ENCODE peak calls at places on chromosomes 12 and 14, in six cellular contexts. One of them, this sample, is unnamed.
A peak's percentile ranks its signal among the peaks of the same experiment; 100 is the strongest.

GRCh38 chr14:28902930-28903329 is 136.3 kb downstream of the FOXG1 start:
- DNase-seq in stomach: no peak
- DNase-seq in cardiac fibroblast: no peak
- DNase-seq in CD8-positive, alpha-beta T cell: no peak
- DNase-seq in Caco-2: no peak
- DNase-seq in AG10803: no peak
- DNase-seq in this sample: no peak

GRCh38 chr14:23057757-23058653 is 685 bp upstream of the CDH24 start:
- DNase-seq in cardiac fibroblast: peak; percentile 86
- DNase-seq in AG10803: peak; percentile 70
- DNase-seq in CD8-positive, alpha-beta T cell: peak; percentile 79
- DNase-seq in Caco-2: peak; percentile 91
- DNase-seq in stomach: peak; percentile 88
- DNase-seq in this sample: peak; percentile 85

GRCh38 chr12:64273527-64274403 is 51.7 kb upstream of the KICS2 start:
- DNase-seq in Caco-2: no peak
- DNase-seq in cardiac fibroblast: peak; percentile 5
- DNase-seq in CD8-positive, alpha-beta T cell: no peak
- DNase-seq in stomach: no peak
- DNase-seq in AG10803: no peak
- DNase-seq in this sample: peak; percentile 58

GRCh38 chr12:92574046-92574783 is 128.6 kb upstream of the PLEKHG7 start:
- DNase-seq in Caco-2: no peak
- DNase-seq in CD8-positive, alpha-beta T cell: no peak
- DNase-seq in AG10803: peak; percentile 39
- DNase-seq in stomach: no peak
- DNase-seq in cardiac fibroblast: no peak
- DNase-seq in this sample: no peak

GRCh38 chr14:50037837-50038236 is 78.5 kb downstream of the VCPKMT start:
- DNase-seq in Caco-2: no peak
- DNase-seq in stomach: no peak
- DNase-seq in cardiac fibroblast: no peak
- DNase-seq in CD8-positive, alpha-beta T cell: no peak
- DNase-seq in AG10803: no peak
- DNase-seq in this sample: no peak

GRCh38 chr14:88737245-88737644 is 55.5 kb downstream of the EML5 start:
- DNase-seq in stomach: no peak
- DNase-seq in AG10803: no peak
- DNase-seq in cardiac fibroblast: no peak
- DNase-seq in CD8-positive, alpha-beta T cell: no peak
- DNase-seq in Caco-2: no peak
- DNase-seq in this sample: no peak

GRCh38 chr12:70661762-70662161 is 24.5 kb upstream of the PTPRB start:
- DNase-seq in cardiac fibroblast: peak; percentile 67
- DNase-seq in stomach: no peak
- DNase-seq in AG10803: peak; percentile 89
- DNase-seq in Caco-2: no peak
- DNase-seq in CD8-positive, alpha-beta T cell: no peak
- DNase-seq in this sample: no peak

GRCh38 chr14:58488550-58488949 is 61.0 kb downstream of the KIAA0586 start:
- DNase-seq in stomach: no peak
- DNase-seq in CD8-positive, alpha-beta T cell: no peak
- DNase-seq in Caco-2: no peak
- DNase-seq in AG10803: peak; percentile 35
- DNase-seq in cardiac fibroblast: peak; percentile 34
- DNase-seq in this sample: no peak

GRCh38 chr12:47068539-47068938 is 10.9 kb upstream of the PCED1B start:
- DNase-seq in AG10803: no peak
- DNase-seq in cardiac fibroblast: no peak
- DNase-seq in CD8-positive, alpha-beta T cell: no peak
- DNase-seq in Caco-2: no peak
- DNase-seq in stomach: no peak
- DNase-seq in this sample: no peak

GRCh38 chr12:29255061-29255460 is 106.0 kb downstream of the FAR2 start:
- DNase-seq in CD8-positive, alpha-beta T cell: no peak
- DNase-seq in stomach: no peak
- DNase-seq in cardiac fibroblast: no peak
- DNase-seq in Caco-2: no peak
- DNase-seq in AG10803: no peak
- DNase-seq in this sample: no peak

GRCh38 chr12:5395443-5396401 is 36.2 kb upstream of the NTF3 start:
- DNase-seq in CD8-positive, alpha-beta T cell: no peak
- DNase-seq in stomach: peak; percentile 73
- DNase-seq in cardiac fibroblast: no peak
- DNase-seq in Caco-2: no peak
- DNase-seq in AG10803: no peak
- DNase-seq in this sample: no peak

GRCh38 chr12:62720661-62721330 is 214.2 kb downstream of the PPM1H start:
- DNase-seq in cardiac fibroblast: peak; percentile 67
- DNase-seq in stomach: no peak
- DNase-seq in AG10803: peak; percentile 92
- DNase-seq in Caco-2: no peak
- DNase-seq in CD8-positive, alpha-beta T cell: no peak
- DNase-seq in this sample: no peak

GRCh38 chr12:6285063-6285477 is 25.4 kb upstream of the PLEKHG6 start:
- DNase-seq in stomach: peak; percentile 69
- DNase-seq in CD8-positive, alpha-beta T cell: peak; percentile 51
- DNase-seq in AG10803: peak; percentile 58
- DNase-seq in cardiac fibroblast: peak; percentile 83
- DNase-seq in Caco-2: peak; percentile 76
- DNase-seq in this sample: no peak

GRCh38 chr12:99413751-99414150 is 233.8 kb upstream of the GARIN6 start:
- DNase-seq in CD8-positive, alpha-beta T cell: no peak
- DNase-seq in Caco-2: no peak
- DNase-seq in AG10803: no peak
- DNase-seq in cardiac fibroblast: no peak
- DNase-seq in stomach: no peak
- DNase-seq in this sample: no peak

GRCh38 chr14:20143911-20144310 is 5.3 kb downstream of the OR4N5 start:
- DNase-seq in cardiac fibroblast: no peak
- DNase-seq in Caco-2: no peak
- DNase-seq in stomach: no peak
- DNase-seq in CD8-positive, alpha-beta T cell: no peak
- DNase-seq in AG10803: no peak
- DNase-seq in this sample: no peak

GRCh38 chr12:69688496-69689427 is 10.3 kb downstream of the BEST3 start:
- DNase-seq in Caco-2: peak; percentile 54
- DNase-seq in stomach: peak; percentile 31
- DNase-seq in AG10803: peak; percentile 94
- DNase-seq in cardiac fibroblast: peak; percentile 89
- DNase-seq in CD8-positive, alpha-beta T cell: no peak
- DNase-seq in this sample: peak; percentile 31

GRCh38 chr14:90291699-90292098 is 35.3 kb downstream of the PSMC1 start:
- DNase-seq in stomach: no peak
- DNase-seq in CD8-positive, alpha-beta T cell: no peak
- DNase-seq in AG10803: no peak
- DNase-seq in Caco-2: no peak
- DNase-seq in cardiac fibroblast: no peak
- DNase-seq in this sample: no peak

GRCh38 chr14:104437703-104438102 is 141.9 kb upstream of the C14orf180 start:
- DNase-seq in Caco-2: no peak
- DNase-seq in AG10803: no peak
- DNase-seq in stomach: no peak
- DNase-seq in cardiac fibroblast: no peak
- DNase-seq in CD8-positive, alpha-beta T cell: no peak
- DNase-seq in this sample: no peak

GRCh38 chr14:60878536-60878935 is 102.3 kb downstream of the TRMT5 start:
- DNase-seq in CD8-positive, alpha-beta T cell: no peak
- DNase-seq in cardiac fibroblast: peak; percentile 19
- DNase-seq in AG10803: peak; percentile 78
- DNase-seq in Caco-2: no peak
- DNase-seq in stomach: no peak
- DNase-seq in this sample: no peak

GRCh38 chr14:104436047-104436531 is 143.5 kb upstream of the C14orf180 start:
- DNase-seq in AG10803: peak; percentile 24
- DNase-seq in cardiac fibroblast: peak; percentile 88
- DNase-seq in Caco-2: no peak
- DNase-seq in CD8-positive, alpha-beta T cell: no peak
- DNase-seq in stomach: peak; percentile 71
- DNase-seq in this sample: no peak

GRCh38 chr12:99130808-99131538 is 485.9 kb downstream of the APAF1 start:
- DNase-seq in AG10803: no peak
- DNase-seq in cardiac fibroblast: peak; percentile 33
- DNase-seq in Caco-2: no peak
- DNase-seq in stomach: no peak
- DNase-seq in CD8-positive, alpha-beta T cell: no peak
- DNase-seq in this sample: no peak

GRCh38 chr14:56120091-56120632 is 2.0 kb downstream of the PELI2 start:
- DNase-seq in stomach: no peak
- DNase-seq in AG10803: peak; percentile 54
- DNase-seq in cardiac fibroblast: peak; percentile 81
- DNase-seq in CD8-positive, alpha-beta T cell: no peak
- DNase-seq in Caco-2: no peak
- DNase-seq in this sample: no peak

GRCh38 chr12:60926256-60926655 is 1330.4 kb downstream of the SLC16A7 start:
- DNase-seq in AG10803: no peak
- DNase-seq in Caco-2: no peak
- DNase-seq in cardiac fibroblast: no peak
- DNase-seq in CD8-positive, alpha-beta T cell: no peak
- DNase-seq in stomach: no peak
- DNase-seq in this sample: no peak

GRCh38 chr12:60930146-60930545 is 1330.1 kb upstream of the USP15 start:
- DNase-seq in stomach: no peak
- DNase-seq in cardiac fibroblast: no peak
- DNase-seq in AG10803: no peak
- DNase-seq in Caco-2: no peak
- DNase-seq in CD8-positive, alpha-beta T cell: no peak
- DNase-seq in this sample: no peak
- H3K4me3 ChIP-seq in stomach: no peak overlapping the region
- H3K4me3 ChIP-seq in cardiac fibroblast: no peak overlapping the region
- H3K4me3 ChIP-seq in AG10803: no peak overlapping the region
- H3K4me3 ChIP-seq in Caco-2: no peak overlapping the region
- H3K4me3 ChIP-seq in CD8-positive, alpha-beta T cell: no peak overlapping the region
- H3K4me3 ChIP-seq in this sample: no peak overlapping the region

DNA sequence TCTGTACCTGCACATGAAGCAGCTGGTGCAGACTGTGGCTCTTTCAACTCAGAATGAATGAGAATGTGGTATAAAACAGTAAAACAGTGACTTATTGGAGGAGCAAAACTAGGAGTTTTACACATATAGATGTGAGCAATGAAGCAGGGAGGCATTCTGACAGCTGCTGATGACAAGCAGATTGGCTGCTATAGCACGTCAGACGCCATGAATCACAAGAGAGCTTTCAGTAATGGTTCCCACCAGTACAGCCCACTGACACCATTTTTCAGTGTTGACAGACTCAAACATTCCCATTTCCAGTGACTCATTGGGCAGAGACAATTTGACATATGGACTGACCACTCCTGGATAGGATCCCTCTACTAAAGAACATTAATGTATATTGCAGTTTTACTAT is 24.6 kb upstream of the FSCB start:
- DNase-seq in cardiac fibroblast: peak; percentile 5
- DNase-seq in stomach: no peak
- DNase-seq in AG10803: no peak
- DNase-seq in CD8-positive, alpha-beta T cell: no peak
- DNase-seq in Caco-2: no peak
- DNase-seq in this sample: no peak
- H3K4me3 ChIP-seq in cardiac fibroblast: no peak overlapping the region
- H3K4me3 ChIP-seq in stomach: no peak overlapping the region
- H3K4me3 ChIP-seq in AG10803: no peak overlapping the region
- H3K4me3 ChIP-seq in CD8-positive, alpha-beta T cell: no peak overlapping the region
- H3K4me3 ChIP-seq in Caco-2: no peak overlapping the region
- H3K4me3 ChIP-seq in this sample: no peak overlapping the region

DNA sequence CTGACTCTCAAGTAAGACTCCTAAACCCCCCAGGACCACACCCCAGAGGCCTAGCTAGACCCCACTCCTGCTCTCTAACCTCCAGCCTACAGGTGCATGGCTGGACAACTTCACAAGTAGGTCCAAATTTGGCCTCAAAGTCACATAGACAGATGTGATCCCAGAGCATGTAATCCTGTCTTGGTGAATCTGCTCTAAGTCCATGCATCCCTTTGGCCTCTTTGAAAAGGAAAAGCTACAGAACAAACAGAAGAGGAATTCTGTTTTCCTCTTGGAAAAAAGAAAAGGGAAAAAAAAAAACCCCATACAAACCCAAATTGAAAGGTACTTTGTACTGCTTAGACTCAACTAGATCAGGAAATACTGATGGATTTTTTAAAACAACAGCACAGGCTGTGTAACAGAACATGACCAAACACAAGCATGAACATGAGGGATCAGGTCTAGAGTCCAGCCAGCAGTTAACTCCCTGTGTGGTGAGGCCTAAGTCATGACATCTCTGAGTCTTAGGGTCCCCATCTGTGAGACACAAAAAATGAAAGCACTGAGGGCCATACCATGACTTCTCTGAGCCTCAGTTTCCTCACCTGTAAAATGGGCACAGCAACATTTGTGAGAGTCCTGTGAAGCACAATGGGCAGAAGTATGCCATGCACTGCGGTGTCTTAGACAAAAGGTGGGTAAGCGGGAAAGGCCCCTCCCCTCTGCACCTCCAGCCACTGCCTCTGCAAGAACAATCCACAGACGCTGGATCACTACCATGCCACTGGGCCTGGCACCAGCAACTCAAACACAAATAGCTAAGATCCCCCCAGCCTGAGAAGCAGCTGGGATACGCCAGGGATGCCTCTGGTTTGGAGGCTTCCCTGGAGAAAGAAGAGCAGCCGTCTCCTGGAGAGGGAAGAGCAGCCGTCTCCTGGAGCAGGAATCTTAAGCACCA is 9.9 kb downstream of the PITPNM2 start:
- DNase-seq in CD8-positive, alpha-beta T cell: no peak
- DNase-seq in Caco-2: no peak
- DNase-seq in AG10803: no peak
- DNase-seq in stomach: no peak
- DNase-seq in cardiac fibroblast: no peak
- DNase-seq in this sample: no peak
- H3K4me3 ChIP-seq in CD8-positive, alpha-beta T cell: no peak overlapping the region
- H3K4me3 ChIP-seq in Caco-2: no peak overlapping the region
- H3K4me3 ChIP-seq in AG10803: no peak overlapping the region
- H3K4me3 ChIP-seq in stomach: no peak overlapping the region
- H3K4me3 ChIP-seq in cardiac fibroblast: no peak overlapping the region
- H3K4me3 ChIP-seq in this sample: no peak overlapping the region

GRCh38 chr12:49091056-49091835 is 3.4 kb downstream of the DHH start:
- DNase-seq in CD8-positive, alpha-beta T cell: no peak
- DNase-seq in AG10803: no peak
- DNase-seq in stomach: no peak
- DNase-seq in cardiac fibroblast: no peak
- DNase-seq in Caco-2: no peak
- DNase-seq in this sample: no peak
- H3K4me3 ChIP-seq in CD8-positive, alpha-beta T cell: no peak overlapping the region
- H3K4me3 ChIP-seq in AG10803: no peak overlapping the region
- H3K4me3 ChIP-seq in stomach: peak overlapping the region; percentile 33
- H3K4me3 ChIP-seq in cardiac fibroblast: no peak overlapping the region
- H3K4me3 ChIP-seq in Caco-2: no peak overlapping the region
- H3K4me3 ChIP-seq in this sample: peak overlapping the region; percentile 14

GRCh38 chr14:72532686-72533454 is 361.0 kb downstream of the DPF3 start:
- DNase-seq in Caco-2: no peak
- DNase-seq in AG10803: no peak
- DNase-seq in CD8-positive, alpha-beta T cell: no peak
- DNase-seq in cardiac fibroblast: no peak
- DNase-seq in stomach: no peak
- DNase-seq in this sample: no peak
- H3K4me3 ChIP-seq in Caco-2: no peak overlapping the region
- H3K4me3 ChIP-seq in AG10803: no peak overlapping the region
- H3K4me3 ChIP-seq in CD8-positive, alpha-beta T cell: no peak overlapping the region
- H3K4me3 ChIP-seq in cardiac fibroblast: no peak overlapping the region
- H3K4me3 ChIP-seq in stomach: no peak overlapping the region
- H3K4me3 ChIP-seq in this sample: no peak overlapping the region

GRCh38 chr14:105475269-105475915 is 771 bp downstream of the CRIP2 start:
- DNase-seq in cardiac fibroblast: no peak
- DNase-seq in stomach: no peak
- DNase-seq in Caco-2: no peak
- DNase-seq in AG10803: no peak
- DNase-seq in CD8-positive, alpha-beta T cell: no peak
- DNase-seq in this sample: no peak
- H3K4me3 ChIP-seq in cardiac fibroblast: peak overlapping the region; percentile 77
- H3K4me3 ChIP-seq in stomach: peak overlapping the region; percentile 86
- H3K4me3 ChIP-seq in Caco-2: peak overlapping the region; percentile 56
- H3K4me3 ChIP-seq in AG10803: peak overlapping the region; percentile 77
- H3K4me3 ChIP-seq in CD8-positive, alpha-beta T cell: peak overlapping the region; percentile 23
- H3K4me3 ChIP-seq in this sample: peak overlapping the region; percentile 81

GRCh38 chr12:124994435-124994975 is 1.1 kb downstream of the BRI3BP start:
- DNase-seq in Caco-2: no peak
- DNase-seq in cardiac fibroblast: no peak
- DNase-seq in AG10803: no peak
- DNase-seq in stomach: peak; percentile 51
- DNase-seq in CD8-positive, alpha-beta T cell: no peak
- DNase-seq in this sample: no peak
- H3K4me3 ChIP-seq in Caco-2: peak overlapping the region; percentile 60
- H3K4me3 ChIP-seq in cardiac fibroblast: peak overlapping the region; percentile 63
- H3K4me3 ChIP-seq in AG10803: peak overlapping the region; percentile 65
- H3K4me3 ChIP-seq in stomach: peak overlapping the region; percentile 75
- H3K4me3 ChIP-seq in CD8-positive, alpha-beta T cell: peak overlapping the region; percentile 64
- H3K4me3 ChIP-seq in this sample: peak overlapping the region; percentile 85

This sample was measured in iPS DF 6.9.